ENCODE peak calls at places on chromosomes 7 and 10, in seven cellular contexts. D, A, U, X, Z, B and C are unnamed samples. For H3K4me1, the result is how much of the 10 kb centered on the place peaks cover.

GRCh38 chr7:128911441-128912031 is 1.0 kb upstream of the KCP start:
- DNase-seq in D (peak), A (peak), U (no peak), X (no peak), Z (peak), B (no peak), C (peak)

GRCh38 chr10:126684171-126684745 is 13.8 kb upstream of the C10orf90 start:
- DNase-seq in D (no peak), A (no peak), U (no peak), X (no peak), Z (no peak), B (no peak), C (no peak)

GRCh38 chr7:39948375-39948774 is 1.7 kb upstream of the CDK13 start:
- DNase-seq in D (peak), A (no peak), U (no peak), X (no peak), Z (no peak), B (no peak), C (no peak)

GRCh38 chr7:68309271-68309670 is 1289.0 kb upstream of the AUTS2 start:
- DNase-seq in D (no peak), A (no peak), U (no peak), X (no peak), Z (no peak), B (no peak), C (no peak)

GRCh38 chr7:152335900-152336571 is 99.8 kb downstream of the KMT2C start:
- DNase-seq in D (no peak), A (no peak), U (no peak), X (no peak), Z (no peak), B (no peak), C (no peak)

GRCh38 chr10:19546224-19546623 is 270.0 kb upstream of the PLXDC2 start:
- DNase-seq in D (no peak), A (no peak), U (no peak), X (no peak), Z (no peak), B (no peak), C (no peak)

GRCh38 chr7:35993663-35994622 is 159.1 kb upstream of the EEPD1 start:
- DNase-seq in D (peak), A (peak), U (no peak), X (no peak), Z (no peak), B (no peak), C (no peak)

GRCh38 chr7:48165157-48165556 is 6.1 kb upstream of the ABCA13 start:
- DNase-seq in D (no peak), A (no peak), U (no peak), X (no peak), Z (no peak), B (no peak), C (no peak)

GRCh38 chr10:95391570-95392249 is 100.9 kb upstream of the PDLIM1 start:
- DNase-seq in D (no peak), A (peak), U (no peak), X (no peak), Z (no peak), B (no peak), C (peak)

GRCh38 chr10:85477979-85478378 is 888.6 kb downstream of the GRID1 start:
- DNase-seq in D (no peak), A (no peak), U (no peak), X (no peak), Z (no peak), B (no peak), C (no peak)

GRCh38 chr10:75959209-75959608 is 527.8 kb downstream of the LRMDA start:
- DNase-seq in D (no peak), A (no peak), U (peak), X (no peak), Z (no peak), B (no peak), C (peak)

GRCh38 chr10:44864637-44865288 is 46.4 kb upstream of the TMEM72 start:
- DNase-seq in D (peak), A (peak), U (peak), X (peak), Z (peak), B (peak), C (peak)

GRCh38 chr10:42933454-42934340 is 143.2 kb upstream of the RET start:
- DNase-seq in D (peak), A (peak), U (no peak), X (peak), Z (no peak), B (no peak), C (no peak)

GRCh38 chr7:156827587-156828203 is 65.3 kb downstream of the LMBR1 start:
- DNase-seq in D (no peak), A (peak), U (no peak), X (no peak), Z (no peak), B (no peak), C (no peak)

GRCh38 chr7:34057956-34058355 is 152.6 kb downstream of the BMPER start:
- DNase-seq in D (no peak), A (no peak), U (no peak), X (no peak), Z (no peak), B (no peak), C (no peak)

GRCh38 chr10:3400368-3400767 is 227.8 kb upstream of the PITRM1 start:
- DNase-seq in D (no peak), A (no peak), U (no peak), X (no peak), Z (no peak), B (no peak), C (no peak)

GRCh38 chr10:958106-958505 is 26.6 kb upstream of the LARP4B start:
- DNase-seq in D (no peak), A (no peak), U (no peak), X (no peak), Z (no peak), B (no peak), C (no peak)

GRCh38 chr10:107689318-107689717 is 524.8 kb upstream of the SORCS1 start:
- DNase-seq in D (no peak), A (no peak), U (no peak), X (no peak), Z (no peak), B (no peak), C (no peak)

GRCh38 chr7:80330434-80330833 is 181.4 kb downstream of the GNAT3 start:
- DNase-seq in D (no peak), A (no peak), U (no peak), X (no peak), Z (no peak), B (no peak), C (no peak)

GRCh38 chr10:21807162-21807561 is 196.4 kb downstream of the DNAJC1 start:
- DNase-seq in D (no peak), A (peak), U (no peak), X (no peak), Z (no peak), B (no peak), C (no peak)
- H3K4me1 ChIP-seq in D (under half), A (half or more), U (under half), X (under half), Z (under half), B (under half), C (under half)

GRCh38 chr10:91891285-91892001 is 17.8 kb downstream of the FGFBP3 start:
- DNase-seq in D (no peak), A (no peak), U (peak), X (no peak), Z (no peak), B (no peak), C (no peak)

GRCh38 chr10:91885362-91886079 is 23.8 kb downstream of the FGFBP3 start:
- DNase-seq in D (no peak), A (no peak), U (no peak), X (no peak), Z (no peak), B (no peak), C (no peak)

GRCh38 chr10:91887900-91888225 is 21.4 kb downstream of the FGFBP3 start:
- DNase-seq in D (no peak), A (no peak), U (no peak), X (no peak), Z (no peak), B (no peak), C (no peak)

GRCh38 chr10:91883549-91884542 is 25.4 kb downstream of the FGFBP3 start:
- DNase-seq in D (no peak), A (peak), U (no peak), X (peak), Z (peak), B (peak), C (no peak)

GRCh38 chr10:91887075-91887899 is 22.0 kb downstream of the FGFBP3 start:
- DNase-seq in D (peak), A (peak), U (no peak), X (no peak), Z (no peak), B (no peak), C (peak)
- H3K4me3 ChIP-seq in D (peak), A (peak), U (peak), X (peak), Z (peak), B (peak), C (peak)

DNA sequence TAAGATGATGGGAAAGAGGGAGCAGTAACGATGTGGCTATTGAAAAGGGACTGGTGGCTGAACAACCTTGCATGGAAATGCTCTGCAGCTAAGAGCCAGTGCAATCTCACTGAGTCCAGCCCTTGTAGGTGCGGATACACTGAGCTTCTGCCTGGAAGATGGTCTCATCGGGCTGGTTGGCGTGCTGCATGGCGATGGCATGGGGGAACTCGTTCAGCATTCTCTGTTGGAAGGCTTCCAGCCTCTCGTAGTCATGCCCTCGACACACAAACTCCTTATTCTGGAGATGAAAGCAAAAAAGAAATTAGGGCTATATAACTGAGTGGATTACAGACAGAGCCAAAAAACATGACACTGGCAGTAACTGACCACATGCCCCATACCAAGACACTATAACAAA is 197.8 kb upstream of the IMMP2L start:
- DNase-seq in D (no peak), A (no peak), U (no peak), X (no peak), Z (no peak), B (no peak), C (no peak)
- TF ChIP-seq CTCF in D (no peak), A (no peak), U (no peak), X (no peak), Z (no peak), B (no peak), C (no peak)

DNA sequence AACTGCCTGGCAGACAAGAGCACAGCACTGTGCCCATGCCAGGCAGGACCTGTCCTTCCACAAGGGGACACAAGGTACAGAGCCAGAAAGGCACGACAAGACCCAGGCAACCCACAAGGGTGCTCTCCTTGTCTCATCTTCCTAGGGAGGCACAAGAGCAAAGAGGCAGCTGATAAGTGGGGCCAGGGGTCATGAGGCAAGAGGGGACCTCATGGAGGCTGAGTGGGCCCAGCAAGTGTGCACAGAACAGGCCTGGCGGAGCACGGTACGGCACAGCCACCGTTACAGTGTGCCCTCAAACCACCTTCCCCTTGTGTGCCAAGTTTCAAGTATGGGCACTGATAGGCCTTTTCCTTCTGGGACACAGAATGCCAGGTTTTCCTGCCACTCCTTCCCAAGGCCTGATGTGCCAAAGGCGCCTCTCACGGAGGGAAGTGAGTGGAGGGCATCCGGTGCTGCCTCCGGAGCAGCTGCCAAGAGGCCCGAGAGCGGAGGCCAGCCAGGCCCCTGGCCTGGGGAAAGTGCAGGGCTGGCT is 75.6 kb downstream of the FAM53B start:
- DNase-seq in D (no peak), A (no peak), U (no peak), X (peak), Z (no peak), B (no peak), C (no peak)
- H3K4me1 ChIP-seq in D (under half), A (under half), U (half or more), X (under half), Z (half or more), B (half or more), C (under half)

DNA sequence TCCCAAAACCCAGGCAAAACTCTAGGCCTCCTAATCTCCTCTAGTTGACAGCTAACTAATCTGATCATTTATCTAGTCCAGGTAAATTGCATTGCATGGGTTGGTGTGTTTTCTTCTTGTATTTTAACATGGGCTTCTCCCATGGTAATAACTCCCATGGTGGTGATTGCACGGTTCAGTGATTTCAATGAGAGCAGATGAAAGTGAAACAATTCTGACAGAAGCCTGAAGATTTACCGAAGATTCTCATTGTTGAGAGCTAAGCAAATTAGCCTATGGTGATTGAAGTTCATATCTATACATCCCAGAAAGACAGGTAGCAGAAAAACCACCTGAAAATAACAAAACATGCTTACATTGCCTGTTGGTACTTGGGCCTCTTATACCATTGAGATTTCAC is 26.6 kb upstream of the LIPN start:
- DNase-seq in D (no peak), A (no peak), U (no peak), X (no peak), Z (no peak), B (no peak), C (no peak)
- H3K4me3 ChIP-seq in D (no peak), A (no peak), U (no peak), X (no peak), Z (no peak), B (no peak), C (no peak)

GRCh38 chr10:133251388-133252222 is 13.9 kb downstream of the VENTX start:
- DNase-seq in D (no peak), A (no peak), U (peak), X (no peak), Z (no peak), B (no peak), C (no peak)

GRCh38 chr10:133247681-133248333 is 10.2 kb downstream of the VENTX start:
- DNase-seq in D (no peak), A (no peak), U (peak), X (no peak), Z (no peak), B (no peak), C (no peak)

GRCh38 chr10:133249975-133250754 is 12.5 kb downstream of the VENTX start:
- DNase-seq in D (no peak), A (no peak), U (peak), X (no peak), Z (no peak), B (no peak), C (no peak)

GRCh38 chr10:133248334-133248715 is 10.7 kb downstream of the VENTX start:
- DNase-seq in D (no peak), A (no peak), U (no peak), X (no peak), Z (no peak), B (no peak), C (no peak)

GRCh38 chr10:133249094-133249780 is 11.6 kb downstream of the VENTX start:
- DNase-seq in D (no peak), A (no peak), U (no peak), X (no peak), Z (no peak), B (no peak), C (no peak)
- TF ChIP-seq CTCF in D (no peak), A (no peak), U (no peak), X (no peak), Z (no peak), B (no peak), C (peak)

GRCh38 chr10:62021978-62022802 is 120.7 kb downstream of the ARID5B start:
- DNase-seq in D (no peak), A (no peak), U (no peak), X (no peak), Z (no peak), B (no peak), C (no peak)
- H3K4me1 ChIP-seq in D (under half), A (under half), U (under half), X (under half), Z (under half), B (half or more), C (half or more)